ENCODE peak calls at places on chromosomes 1 and 21, in ten cellular contexts. D is neural progenitor cell, R is IMR-90, Y is B cell, X is AG09319, C is cardiac fibroblast, W is cardiac muscle cell, U is body of pancreas, B is fibroblast of mammary gland, A is sigmoid colon. V is an unnamed sample.
A peak's percentile ranks its signal among the peaks of the same experiment; 100 is the strongest.

GRCh38 chr1:32716312-32717126 is 13.9 kb upstream of the SYNC start:
- DNase-seq in D (peak; percentile 86), U (peak; percentile 100), W (peak; percentile 28), X (no peak), R (no peak), C (no peak), A (no peak), B (no peak), Y (peak; percentile 34), V (no peak)

GRCh38 chr1:119784127-119784781 is 15.5 kb upstream of the HMGCS2 start:
- DNase-seq in B (peak; percentile 58), X (peak; percentile 19), D (no peak), C (peak; percentile 13), A (peak; percentile 85), U (peak; percentile 63), Y (no peak), R (no peak), W (peak; percentile 94), V (no peak)

GRCh38 chr1:245878585-245878984 is 628.5 kb downstream of the SMYD3 start:
- DNase-seq in C (no peak), D (no peak), R (peak; percentile 56), U (no peak), X (no peak), B (no peak), Y (no peak), W (no peak), A (no peak), V (no peak)

GRCh38 chr1:204826970-204827369 is 43.7 kb upstream of the NFASC start:
- DNase-seq in B (peak; percentile 14), C (no peak), U (no peak), R (no peak), X (no peak), D (peak; percentile 68), W (peak; percentile 9), Y (peak; percentile 18), A (no peak), V (no peak)

GRCh38 chr1:3688836-3689750 is 36.8 kb downstream of the TP73 start:
- DNase-seq in U (no peak), B (no peak), C (no peak), A (no peak), R (no peak), Y (no peak), X (no peak), D (no peak), W (no peak), V (no peak)

GRCh38 chr1:150575518-150576366 is 3.7 kb downstream of the MCL1 start:
- DNase-seq in R (peak; percentile 23), W (peak; percentile 48), X (no peak), Y (no peak), U (no peak), C (peak; percentile 40), D (no peak), A (no peak), B (peak; percentile 43), V (no peak)

GRCh38 chr1:24888971-24889670 is 41.0 kb downstream of the RUNX3 start:
- DNase-seq in Y (no peak), R (peak; percentile 67), B (peak; percentile 67), D (no peak), A (no peak), C (peak; percentile 70), U (no peak), W (no peak), X (no peak), V (no peak)

GRCh38 chr1:145771056-145771455 is 51.8 kb downstream of the CD160 start:
- DNase-seq in A (no peak), C (no peak), B (peak; percentile 25), Y (no peak), R (no peak), X (no peak), D (no peak), W (no peak), U (no peak), V (no peak)

GRCh38 chr1:65141394-65141793 is 6.6 kb upstream of the AK4 start:
- DNase-seq in Y (no peak), W (peak; percentile 46), C (peak; percentile 68), D (no peak), A (no peak), X (no peak), B (peak; percentile 79), R (no peak), U (no peak), V (peak; percentile 63)

GRCh38 chr21:41816583-41817165 is 49.8 kb upstream of the RIPK4 start:
- DNase-seq in D (peak; percentile 77), X (no peak), W (peak; percentile 67), R (peak; percentile 46), Y (peak; percentile 80), C (peak; percentile 67), B (peak; percentile 57), A (peak; percentile 82), U (peak; percentile 74), V (peak; percentile 7)

DNA sequence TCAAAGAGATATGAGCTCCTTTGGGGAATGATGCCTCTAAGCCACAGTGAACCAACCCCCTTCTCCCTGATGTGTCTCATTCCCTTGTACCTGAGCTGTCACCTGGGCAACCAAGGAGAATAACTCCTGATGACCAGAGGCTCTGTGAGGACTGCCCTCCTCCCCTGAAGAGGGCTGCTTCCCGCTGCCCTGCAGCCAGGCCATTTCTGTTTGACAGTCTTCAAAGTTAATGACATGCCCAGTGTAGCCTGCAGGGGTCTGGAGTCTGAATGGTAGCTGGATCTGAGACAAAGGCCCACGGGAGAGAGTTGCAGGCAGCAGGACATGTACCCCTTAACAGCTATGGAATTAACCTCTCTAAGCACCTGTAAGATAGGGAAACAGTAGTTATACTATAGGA is 3.4 kb upstream of the SLFNL1 start:
- DNase-seq in A (no peak), W (no peak), C (no peak), U (no peak), Y (no peak), D (peak; percentile 44), B (no peak), R (no peak), X (no peak), V (no peak)
- TF ChIP-seq CTCF in A (no peak), W (no peak), C (no peak), U (no peak), Y (no peak), D (peak; percentile 34), B (no peak), R (no peak), X (no peak), V (no peak)

GRCh38 chr1:187763465-187763864 is 934.7 kb downstream of the PLA2G4A start:
- DNase-seq in R (no peak), U (no peak), Y (no peak), D (no peak), C (no peak), W (no peak), B (no peak), A (no peak), X (no peak), V (no peak)
- TF ChIP-seq CTCF in R (no peak), U (no peak), Y (no peak), D (no peak), C (no peak), W (no peak), B (no peak), A (no peak), X (no peak), V (no peak)

DNA sequence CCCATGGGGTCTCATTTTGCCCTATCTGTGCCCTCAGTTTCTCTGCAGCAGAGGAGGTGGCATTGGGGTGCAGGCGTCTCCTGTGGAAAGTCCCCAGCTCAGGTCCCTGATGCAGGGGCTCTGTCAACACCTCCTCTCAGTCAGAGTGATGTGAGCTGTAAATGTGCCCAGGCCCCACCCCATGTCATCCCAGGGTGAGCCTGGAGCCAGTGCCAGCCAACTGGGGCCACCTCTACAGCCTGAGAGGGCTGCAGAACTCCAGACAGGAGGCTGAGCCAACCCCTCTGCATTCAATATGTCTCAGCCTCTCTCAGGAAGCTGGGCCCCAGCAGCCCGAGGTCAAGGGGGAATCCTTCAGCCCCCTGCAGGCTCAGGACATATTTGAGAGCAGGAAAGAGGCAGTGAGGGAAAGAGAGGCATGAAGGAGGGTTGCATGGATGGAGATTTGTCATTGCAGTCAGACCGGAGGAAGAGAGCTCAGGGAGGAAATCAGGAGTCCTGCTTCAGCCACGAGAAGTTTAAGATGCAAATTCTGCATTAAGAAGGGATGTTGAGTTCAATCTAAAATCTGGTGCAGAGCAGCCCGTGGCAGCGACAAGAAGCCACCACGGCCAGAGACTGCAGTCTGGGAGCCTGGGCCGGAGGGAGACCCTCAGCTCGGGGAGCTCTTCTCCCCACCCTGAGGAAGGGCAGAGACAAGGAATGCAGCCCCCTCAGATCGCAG is 288.2 kb upstream of the VAMP3 start:
- DNase-seq in A (no peak), C (no peak), W (no peak), Y (no peak), X (no peak), B (no peak), R (no peak), D (no peak), U (no peak), V (no peak)
- TF ChIP-seq CTCF in A (no peak), C (no peak), W (no peak), Y (no peak), X (no peak), B (no peak), R (no peak), D (no peak), U (no peak), V (no peak)

GRCh38 chr21:17901458-17902092 is 82.4 kb upstream of the C21orf91 start:
- DNase-seq in X (no peak), R (peak; percentile 10), C (peak; percentile 7), Y (no peak), B (peak; percentile 11), U (no peak), A (no peak), D (no peak), W (no peak), V (no peak)

GRCh38 chr21:17900990-17901385 is 81.8 kb upstream of the C21orf91 start:
- DNase-seq in R (no peak), B (no peak), Y (no peak), C (no peak), U (no peak), A (no peak), X (no peak), W (no peak), D (no peak), V (no peak)

GRCh38 chr21:17900281-17900989 is 81.3 kb upstream of the C21orf91 start:
- DNase-seq in U (no peak), W (no peak), D (peak; percentile 26), A (no peak), C (no peak), X (no peak), Y (no peak), B (no peak), R (no peak), V (no peak)

GRCh38 chr21:17903929-17904639 is 84.9 kb upstream of the C21orf91 start:
- DNase-seq in X (no peak), C (no peak), A (no peak), W (peak; percentile 17), Y (no peak), U (no peak), D (no peak), R (no peak), B (peak; percentile 30), V (no peak)

GRCh38 chr21:17903029-17903806 is 84.1 kb upstream of the C21orf91 start:
- DNase-seq in W (peak; percentile 60), C (peak; percentile 61), Y (peak; percentile 47), R (peak; percentile 49), D (no peak), A (no peak), B (peak; percentile 55), X (no peak), U (no peak), V (no peak)
- TF ChIP-seq CTCF in W (no peak), C (no peak), Y (peak; percentile 72), R (peak; percentile 46), D (peak; percentile 25), A (no peak), B (no peak), X (no peak), U (no peak), V (no peak)